ENCODE peak calls at places on chromosomes 6 and 20, in five cellular contexts. L, M, X, C and Q are unnamed samples.

GRCh38 chr6:108294787-108295625 is at the start of gene AFG1L:
- DNase-seq in X (peak; percentile 61), L (peak; percentile 97), M (peak; percentile 79), C (peak; percentile 96), Q (peak; percentile 51)

GRCh38 chr6:85469276-85470022 is 19.6 kb downstream of the NT5E start:
- DNase-seq in X (no peak), M (no peak), L (peak; percentile 32), C (no peak), Q (no peak)

GRCh38 chr20:50540620-50541605 is 30.7 kb downstream of the PTPN1 start:
- DNase-seq in M (no peak), X (no peak), L (peak; percentile 96), C (no peak), Q (no peak)

GRCh38 chr20:8837396-8837795 is 231.5 kb upstream of the PLCB4 start:
- DNase-seq in X (no peak), M (no peak), C (no peak), L (peak; percentile 18), Q (no peak)

GRCh38 chr20:63889241-63890200 is 5.4 kb upstream of the DNAJC5 start:
- DNase-seq in C (no peak), M (no peak), X (no peak), L (no peak), Q (no peak)

GRCh38 chr20:24614341-24614740 is 144.9 kb downstream of the SYNDIG1 start:
- DNase-seq in M (no peak), L (no peak), X (no peak), C (no peak), Q (no peak)

GRCh38 chr20:34322267-34323105 is 19.3 kb upstream of the AHCY start:
- DNase-seq in X (no peak), C (no peak), L (peak; percentile 78), M (no peak), Q (no peak)

GRCh38 chr6:156028310-156029131 is 572.9 kb upstream of the NOX3 start:
- DNase-seq in L (no peak), X (no peak), M (no peak), C (no peak), Q (no peak)

GRCh38 chr6:147167576-147168461 is 36.4 kb upstream of the STXBP5 start:
- DNase-seq in C (no peak), M (no peak), L (no peak), X (no peak), Q (no peak)

GRCh38 chr6:139296927-139297326 is 5.1 kb upstream of the TXLNB start:
- DNase-seq in X (peak; percentile 70), L (no peak), C (no peak), M (no peak), Q (no peak)

GRCh38 chr20:51331466-51331865 is 211.1 kb downstream of the NFATC2 start:
- DNase-seq in X (no peak), L (no peak), M (no peak), C (no peak), Q (no peak)

GRCh38 chr20:62708591-62709536 is at the start of gene NTSR1:
- DNase-seq in M (no peak), L (peak; percentile 34), X (no peak), C (no peak), Q (peak; percentile 61)

GRCh38 chr6:112163295-112164257 is 76.2 kb downstream of the FAM229B start:
- DNase-seq in M (peak; percentile 74), X (no peak), L (peak; percentile 74), C (peak; percentile 75), Q (peak; percentile 27)